ENCODE peak calls at places on chromosome 21, in seven cellular contexts. G is esophagus squamous epithelium, U is body of pancreas, Q is PC-3, N is psoas muscle, Z is tibial nerve, T is stomach. Y is an unnamed sample.

GRCh38 chr21:34977333-34977732 is 71.8 kb downstream of the RUNX1 start:
- DNase-seq in U (no peak), Q (no peak), G (no peak), T (no peak), N (no peak), Z (no peak), Y (no peak)

GRCh38 chr21:46060596-46061061 is 37.3 kb upstream of the COL6A2 start:
- DNase-seq in U (peak; percentile 46), N (peak; percentile 82), G (no peak), T (peak; percentile 37), Z (peak; percentile 66), Q (peak; percentile 99), Y (peak; percentile 55)

GRCh38 chr21:28828981-28829380 is 163.7 kb downstream of the LTN1 start:
- DNase-seq in G (no peak), Z (no peak), Q (no peak), N (no peak), U (no peak), T (no peak), Y (no peak)

GRCh38 chr21:17925000-17925610 is 105.9 kb upstream of the C21orf91 start:
- DNase-seq in Q (peak; percentile 83), Z (no peak), U (peak; percentile 65), T (peak; percentile 60), N (no peak), G (no peak), Y (peak; percentile 84)

GRCh38 chr21:23853796-23854379 is 1753.4 kb downstream of the MRPL39 start:
- DNase-seq in G (no peak), U (no peak), Q (peak; percentile 63), T (no peak), N (no peak), Z (no peak), Y (peak; percentile 19)

GRCh38 chr21:34536820-34537219 is 24.8 kb upstream of the KCNE1 start:
- DNase-seq in N (no peak), G (no peak), Q (no peak), U (no peak), T (no peak), Z (no peak), Y (peak; percentile 61)

GRCh38 chr21:19759836-19760235 is 1238.4 kb upstream of the NCAM2 start:
- DNase-seq in N (no peak), G (no peak), T (no peak), Z (no peak), U (no peak), Q (no peak), Y (no peak)

GRCh38 chr21:31198575-31198974 is 145.5 kb downstream of the TIAM1 start:
- DNase-seq in G (no peak), Z (no peak), T (no peak), U (no peak), Q (peak; percentile 85), N (no peak), Y (peak; percentile 63)

GRCh38 chr21:18340387-18340942 is 63.1 kb downstream of the TMPRSS15 start:
- DNase-seq in G (no peak), N (no peak), U (no peak), T (no peak), Z (no peak), Q (peak; percentile 29), Y (no peak)

GRCh38 chr21:43318841-43319781 is 107.8 kb downstream of the SIK1 start:
- DNase-seq in G (no peak), T (no peak), Z (no peak), N (peak; percentile 45), Q (peak; percentile 62), U (no peak), Y (peak; percentile 72)

GRCh38 chr21:45986316-45987051 is 4.9 kb downstream of the COL6A1 start:
- DNase-seq in Z (no peak), Q (no peak), N (no peak), G (no peak), T (no peak), U (peak; percentile 9), Y (no peak)

GRCh38 chr21:21286170-21286798 is 288.1 kb downstream of the NCAM2 start:
- DNase-seq in T (no peak), N (no peak), Q (no peak), U (no peak), G (no peak), Z (no peak), Y (no peak)

GRCh38 chr21:34131586-34131985 is 58.2 kb downstream of the MRPS6 start:
- DNase-seq in T (no peak), Q (no peak), U (no peak), N (no peak), G (no peak), Z (no peak), Y (no peak)

GRCh38 chr21:31248598-31248997 is 95.5 kb downstream of the TIAM1 start:
- DNase-seq in Z (no peak), T (no peak), Q (peak; percentile 84), N (no peak), U (no peak), G (no peak), Y (no peak)

GRCh38 chr21:46409641-46410406 is 48.9 kb upstream of the DIP2A start:
- DNase-seq in G (no peak), U (no peak), T (no peak), N (peak; percentile 4), Q (no peak), Z (no peak), Y (no peak)

GRCh38 chr21:43930848-43931384 is 65.9 kb downstream of the AGPAT3 start:
- DNase-seq in T (no peak), Z (no peak), U (no peak), Q (no peak), N (no peak), G (no peak), Y (no peak)

GRCh38 chr21:43029785-43030184 is 45.9 kb downstream of the CBS start:
- DNase-seq in Z (no peak), G (no peak), N (no peak), Q (no peak), U (no peak), T (no peak), Y (no peak)

GRCh38 chr21:43325036-43325435 is 101.9 kb downstream of the SIK1 start:
- DNase-seq in G (no peak), U (no peak), Q (no peak), T (no peak), Z (no peak), N (no peak), Y (no peak)

GRCh38 chr21:29520146-29520545 is 221.4 kb downstream of the BACH1 start:
- DNase-seq in U (no peak), N (no peak), Q (no peak), T (no peak), Z (no peak), G (no peak), Y (no peak)

GRCh38 chr21:35649186-35649585 is 411.1 kb downstream of the SETD4 start:
- DNase-seq in Z (no peak), U (no peak), Q (peak; percentile 69), G (no peak), T (no peak), N (no peak), Y (peak; percentile 8)

GRCh38 chr21:34807881-34808568 is 139.2 kb downstream of the CLIC6 start:
- DNase-seq in G (no peak), Z (no peak), N (peak; percentile 66), Q (peak; percentile 87), T (peak; percentile 41), U (no peak), Y (peak; percentile 72)

GRCh38 chr21:43825936-43826622 is 36.7 kb downstream of the RRP1 start:
- DNase-seq in Q (peak; percentile 43), U (no peak), G (no peak), Z (no peak), T (peak; percentile 42), N (peak; percentile 66), Y (no peak)

GRCh38 chr21:34797926-34798595 is 129.3 kb downstream of the CLIC6 start:
- DNase-seq in U (no peak), G (no peak), Q (no peak), N (no peak), T (no peak), Z (no peak), Y (no peak)

GRCh38 chr21:40194181-40194580 is 326.9 kb downstream of the PCP4 start:
- DNase-seq in N (no peak), U (no peak), Z (no peak), G (no peak), Q (no peak), T (no peak), Y (no peak)

GRCh38 chr21:43343992-43344886 is 82.7 kb downstream of the SIK1 start:
- DNase-seq in Q (peak; percentile 48), G (no peak), T (peak; percentile 89), Z (no peak), U (peak; percentile 78), N (no peak), Y (peak; percentile 70)

GRCh38 chr21:37195649-37196048 is 71.5 kb downstream of the VPS26C start:
- DNase-seq in Q (no peak), Z (no peak), U (no peak), N (no peak), G (no peak), T (no peak), Y (no peak)

GRCh38 chr21:35792569-35792968 is 267.8 kb downstream of the SETD4 start:
- DNase-seq in G (no peak), Q (no peak), N (no peak), T (no peak), U (no peak), Z (no peak), Y (no peak)

GRCh38 chr21:37207441-37208009 is 59.6 kb downstream of the VPS26C start:
- DNase-seq in Z (no peak), N (peak; percentile 61), U (peak; percentile 42), T (no peak), G (no peak), Q (peak; percentile 47), Y (no peak)

GRCh38 chr21:38945536-38946245 is 140.0 kb downstream of the ETS2 start:
- DNase-seq in G (no peak), U (no peak), Z (no peak), Q (no peak), T (no peak), N (no peak), Y (no peak)
- H3K27ac ChIP-seq in G (no peak overlapping the region), U (no peak overlapping the region), Z (no peak overlapping the region), Q (no peak overlapping the region), T (peak overlapping the region; percentile 46), N (no peak overlapping the region), Y (no peak overlapping the region)

DNA sequence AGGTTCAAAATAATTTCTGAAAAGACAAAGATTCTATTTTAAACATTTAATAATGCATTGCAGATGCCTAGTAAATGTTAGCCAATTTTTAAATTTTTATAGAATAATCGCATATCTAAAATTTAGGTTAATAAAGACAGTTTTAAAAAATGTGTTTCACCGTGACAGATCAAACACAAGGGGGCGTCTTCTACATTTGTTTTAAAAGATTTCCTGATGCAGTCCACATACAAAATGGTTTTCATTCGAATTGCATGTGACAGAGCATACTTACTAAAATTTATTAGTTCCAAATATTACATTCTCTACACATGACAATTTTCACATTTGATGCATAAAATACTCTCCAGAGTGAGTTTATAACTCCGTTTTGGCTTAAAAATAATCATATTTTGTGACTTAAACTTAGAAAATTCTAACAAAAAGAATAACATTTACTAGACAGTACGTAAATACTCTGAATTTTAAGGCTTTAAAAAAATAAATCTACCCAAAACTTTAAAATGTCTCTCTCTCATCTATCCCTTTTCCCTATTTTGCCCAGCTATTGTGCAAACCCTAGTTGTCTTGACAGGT is 75.5 kb downstream of the ADAMTS1 start:
- DNase-seq in N (no peak), Z (no peak), U (no peak), T (no peak), Q (peak; percentile 63), G (no peak), Y (peak; percentile 71)
- TF ChIP-seq CTCF in N (peak; percentile 67), Z (peak; percentile 68), U (peak; percentile 39), T (no peak), Q (peak; percentile 79), G (peak; percentile 54), Y (peak; percentile 77)

GRCh38 chr21:41581592-41582228 is 73.8 kb upstream of the TMPRSS2 start:
- DNase-seq in Q (no peak), T (peak; percentile 24), N (no peak), Z (no peak), U (no peak), G (no peak), Y (no peak)
- H3K27ac ChIP-seq in Q (peak overlapping the region; percentile 98), T (peak overlapping the region; percentile 80), N (no peak overlapping the region), Z (peak overlapping the region; percentile 55), U (no peak overlapping the region), G (peak overlapping the region; percentile 79), Y (peak overlapping the region; percentile 97)

GRCh38 chr21:32578107-32578691 is 7.1 kb downstream of the TCP10L start:
- DNase-seq in N (no peak), T (no peak), U (no peak), G (no peak), Z (no peak), Q (peak; percentile 26), Y (no peak)
- TF ChIP-seq CTCF in N (no peak), T (no peak), U (peak; percentile 19), G (peak; percentile 18), Z (peak; percentile 11), Q (peak; percentile 61), Y (peak; percentile 9)

Y was measured in hepatocyte.